ENCODE peak calls at places on chromosomes 16 and 17, in eight cellular contexts. A is lower lobe of right lung, B is OCI-LY7, H is fibroblast of the aortic adventitia, S is AG04450, R is A549, V is transverse colon, P is SK-N-SH. Q is an unnamed sample.

GRCh38 chr17:46766493-46767491 is 51.7 kb downstream of the WNT3 start:
- DNase-seq in A (no peak), B (no peak), H (no peak), S (no peak), R (no peak), V (no peak), P (peak; percentile 49), Q (no peak)

GRCh38 chr17:75748706-75749105 is 16.3 kb downstream of the GALK1 start:
- DNase-seq in A (no peak), B (no peak), H (no peak), S (no peak), R (no peak), V (no peak), P (no peak), Q (no peak)

GRCh38 chr16:4700997-4701743 is 7.8 kb downstream of the NUDT16L1 start:
- DNase-seq in A (no peak), B (no peak), H (no peak), S (no peak), R (no peak), V (peak; percentile 79), P (no peak), Q (no peak)

GRCh38 chr16:4344659-4345438 is 6.3 kb downstream of the PAM16 start:
- DNase-seq in A (no peak), B (no peak), H (peak; percentile 32), S (no peak), R (peak; percentile 44), V (no peak), P (no peak), Q (peak; percentile 22)

GRCh38 chr17:7889166-7889584 is 586 bp downstream of the CHD3 start:
- DNase-seq in A (peak; percentile 97), B (no peak), H (peak; percentile 94), S (peak; percentile 67), R (peak; percentile 92), V (peak; percentile 96), P (peak; percentile 94), Q (peak; percentile 91)

GRCh38 chr17:76599699-76600460 is 14.2 kb upstream of the ST6GALNAC2 start:
- DNase-seq in A (no peak), B (no peak), H (no peak), S (no peak), R (no peak), V (no peak), P (no peak), Q (no peak)

GRCh38 chr16:35102780-35103403 is 1643.5 kb downstream of the TP53TG3F start:
- DNase-seq in A (no peak), B (peak; percentile 3), H (no peak), S (no peak), R (peak; percentile 9), V (no peak), P (peak; percentile 26), Q (no peak)

GRCh38 chr17:7295230-7296180 is 1.1 kb upstream of the YBX2 start:
- DNase-seq in A (no peak), B (peak; percentile 49), H (no peak), S (no peak), R (no peak), V (no peak), P (peak; percentile 14), Q (no peak)

GRCh38 chr17:4735825-4736651 is 3.6 kb upstream of the ZMYND15 start:
- DNase-seq in A (peak; percentile 46), B (no peak), H (peak; percentile 74), S (no peak), R (no peak), V (no peak), P (no peak), Q (no peak)

GRCh38 chr17:2054740-2055493 is at the start of gene HIC1:
- DNase-seq in A (peak; percentile 87), B (peak; percentile 78), H (peak; percentile 72), S (no peak), R (peak; percentile 74), V (peak; percentile 77), P (peak; percentile 93), Q (peak; percentile 83)

GRCh38 chr17:2056221-2057129 is 1.6 kb downstream of the HIC1 start:
- DNase-seq in A (peak; percentile 60), B (no peak), H (peak; percentile 66), S (no peak), R (no peak), V (peak; percentile 42), P (no peak), Q (peak; percentile 72)

GRCh38 chr17:2057130-2057713 is 2.3 kb downstream of the HIC1 start:
- DNase-seq in A (no peak), B (no peak), H (no peak), S (no peak), R (no peak), V (no peak), P (no peak), Q (peak; percentile 57)

GRCh38 chr17:2054262-2054739 is 602 bp upstream of the HIC1 start:
- DNase-seq in A (no peak), B (no peak), H (peak; percentile 55), S (no peak), R (peak; percentile 83), V (no peak), P (peak; percentile 76), Q (peak; percentile 54)

GRCh38 chr17:2055494-2056220 is 754 bp downstream of the HIC1 start:
- DNase-seq in A (no peak), B (no peak), H (no peak), S (no peak), R (no peak), V (peak; percentile 39), P (no peak), Q (peak; percentile 64)
- H3K4me3 ChIP-seq in A (peak overlapping the region; percentile 67), B (peak overlapping the region; percentile 59), H (peak overlapping the region; percentile 72), S (peak overlapping the region; percentile 72), R (peak overlapping the region; percentile 50), V (peak overlapping the region; percentile 35), P (peak overlapping the region; percentile 57), Q (peak overlapping the region; percentile 69)

GRCh38 chr16:57661936-57662906 is 5.9 kb upstream of the ADGRG3 start:
- DNase-seq in A (no peak), B (no peak), H (no peak), S (no peak), R (no peak), V (no peak), P (no peak), Q (no peak)

GRCh38 chr16:57664662-57665025 is 3.5 kb upstream of the ADGRG3 start:
- DNase-seq in A (no peak), B (no peak), H (no peak), S (no peak), R (no peak), V (no peak), P (no peak), Q (no peak)

GRCh38 chr16:57663436-57663835 is 4.7 kb upstream of the ADGRG3 start:
- DNase-seq in A (no peak), B (no peak), H (no peak), S (no peak), R (no peak), V (no peak), P (no peak), Q (no peak)

GRCh38 chr16:57665541-57665940 is 2.6 kb upstream of the ADGRG3 start:
- DNase-seq in A (no peak), B (no peak), H (no peak), S (no peak), R (no peak), V (no peak), P (no peak), Q (no peak)

DNA sequence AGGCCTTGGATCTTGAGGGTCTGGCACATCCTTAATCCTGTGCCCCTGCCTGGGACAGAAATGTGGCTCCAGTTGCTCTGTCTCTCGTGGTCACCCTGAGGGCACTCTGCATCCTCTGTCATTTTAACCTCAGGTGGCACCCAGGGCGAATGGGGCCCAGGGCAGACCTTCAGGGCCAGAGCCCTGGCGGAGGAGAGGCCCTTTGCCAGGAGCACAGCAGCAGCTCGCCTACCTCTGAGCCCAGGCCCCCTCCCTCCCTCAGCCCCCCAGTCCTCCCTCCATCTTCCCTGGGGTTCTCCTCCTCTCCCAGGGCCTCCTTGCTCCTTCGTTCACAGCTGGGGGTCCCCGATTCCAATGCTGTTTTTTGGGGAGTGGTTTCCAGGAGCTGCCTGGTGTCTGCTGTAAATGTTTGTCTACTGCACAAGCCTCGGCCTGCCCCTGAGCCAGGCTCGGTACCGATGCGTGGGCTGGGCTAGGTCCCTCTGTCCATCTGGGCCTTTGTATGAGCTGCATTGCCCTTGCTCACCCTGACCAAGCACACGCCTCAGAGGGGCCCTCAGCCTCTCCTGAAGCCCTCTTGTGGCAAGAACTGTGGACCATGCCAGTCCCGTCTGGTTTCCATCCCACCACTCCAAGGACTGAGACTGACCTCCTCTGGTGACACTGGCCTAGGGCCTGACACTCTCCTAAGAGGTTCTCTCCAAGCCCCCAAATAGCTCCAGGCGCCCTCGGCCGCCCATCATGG is 4.0 kb upstream of the ADGRG3 start:
- DNase-seq in A (no peak), B (no peak), H (no peak), S (no peak), R (no peak), V (no peak), P (no peak), Q (no peak)
- TF ChIP-seq CTCF in A (no peak), B (no peak), H (no peak), S (peak; percentile 16), R (no peak), V (no peak), P (no peak), Q (no peak)

GRCh38 chr17:48892940-48893645 is 506 bp downstream of the ATP5MC1 start:
- DNase-seq in A (no peak), B (peak; percentile 29), H (no peak), S (no peak), R (no peak), V (no peak), P (no peak), Q (no peak)

GRCh38 chr17:48890086-48890485 is 2.5 kb upstream of the ATP5MC1 start:
- DNase-seq in A (no peak), B (no peak), H (no peak), S (no peak), R (no peak), V (no peak), P (no peak), Q (no peak)

GRCh38 chr17:48894886-48895285 is 2.3 kb downstream of the ATP5MC1 start:
- DNase-seq in A (no peak), B (no peak), H (no peak), S (no peak), R (no peak), V (peak; percentile 33), P (no peak), Q (no peak)

DNA sequence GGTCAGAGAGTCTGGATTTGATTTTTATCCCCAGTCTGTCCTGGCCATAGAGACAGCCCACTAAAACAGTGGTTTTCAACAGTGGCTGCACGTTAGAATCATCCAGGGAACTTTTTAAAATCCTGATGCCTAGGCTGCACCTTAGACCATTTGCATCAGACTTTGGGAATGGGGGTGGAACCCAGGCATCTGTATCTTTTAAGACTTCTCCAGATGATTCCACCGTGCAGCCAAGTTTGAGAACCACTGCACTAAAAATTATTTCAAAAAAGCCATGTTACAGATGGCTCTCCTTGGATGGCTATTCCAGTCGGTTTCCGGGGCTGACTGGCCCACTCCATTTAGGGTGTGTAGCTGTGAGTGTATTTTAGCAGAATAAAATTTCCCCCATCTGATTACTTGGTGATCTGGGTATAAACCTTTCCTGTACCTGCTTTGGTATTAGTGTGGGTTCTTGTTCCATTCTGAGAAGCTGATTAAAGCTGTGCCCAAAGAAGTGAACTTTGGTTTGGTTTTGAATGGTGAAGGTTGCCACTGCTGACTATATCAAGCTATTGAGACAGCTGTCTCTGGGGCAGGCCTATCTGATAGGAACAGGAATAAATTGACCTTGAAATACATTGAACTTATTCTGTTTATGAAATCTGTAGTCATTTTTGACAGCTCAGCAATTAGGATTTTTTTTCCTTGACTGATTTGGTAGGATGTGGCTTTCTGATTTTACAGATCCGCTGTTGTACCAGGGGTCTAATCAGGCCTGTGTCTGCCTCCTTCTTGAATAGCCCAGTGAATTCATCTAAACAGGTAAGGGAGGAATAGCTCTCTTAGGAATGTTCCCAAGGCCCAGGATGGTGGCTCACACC is 1.3 kb downstream of the ATP5MC1 start:
- DNase-seq in A (no peak), B (no peak), H (no peak), S (no peak), R (no peak), V (no peak), P (no peak), Q (no peak)
- H3K4me3 ChIP-seq in A (peak overlapping the region; percentile 76), B (peak overlapping the region; percentile 96), H (peak overlapping the region; percentile 100), S (peak overlapping the region; percentile 99), R (peak overlapping the region; percentile 86), V (peak overlapping the region; percentile 77), P (peak overlapping the region; percentile 54), Q (peak overlapping the region; percentile 100)

GRCh38 chr16:87828071-87828971 is 41.0 kb downstream of the SLC7A5 start:
- DNase-seq in A (no peak), B (peak; percentile 80), H (no peak), S (no peak), R (peak; percentile 81), V (no peak), P (no peak), Q (no peak)
- TF ChIP-seq CTCF in A (no peak), B (peak; percentile 27), H (no peak), S (no peak), R (no peak), V (no peak), P (no peak), Q (no peak)